ENCODE peak calls at places on chromosome 20, in eight cellular contexts. H is endothelial cell of umbilical vein, C is fibroblast of mammary gland, Z is HepG2, V is A549, Y is AG10803, M is fibroblast of the aortic adventitia, D is cardiac fibroblast. I is an unnamed sample.

GRCh38 chr20:8020314-8021079 is 936 bp upstream of the TMX4 start:
- DNase-seq in D (no peak), M (no peak), Z (peak), H (no peak), Y (peak), V (no peak), C (no peak), I (no peak)

GRCh38 chr20:49381558-49382493 is 100.6 kb downstream of the KCNB1 start:
- DNase-seq in C (peak), V (peak), Y (peak), D (peak), H (no peak), M (peak), Z (no peak), I (no peak)

GRCh38 chr20:62875419-62876355 is 14.1 kb upstream of the TCFL5 start:
- DNase-seq in V (peak), D (peak), M (peak), Z (peak), Y (peak), C (peak), H (peak), I (peak)

GRCh38 chr20:5448449-5449118 is 131.8 kb upstream of the PROKR2 start:
- DNase-seq in M (peak), C (peak), H (peak), Z (peak), D (peak), Y (peak), V (peak), I (peak)

GRCh38 chr20:24766143-24766527 is 182.9 kb upstream of the CST7 start:
- DNase-seq in V (no peak), D (no peak), C (no peak), Y (no peak), M (no peak), Z (no peak), H (no peak), I (no peak)

GRCh38 chr20:48453477-48454093 is 374.2 kb downstream of the PREX1 start:
- DNase-seq in V (no peak), D (no peak), Z (no peak), Y (no peak), H (no peak), M (no peak), C (no peak), I (no peak)

GRCh38 chr20:21191839-21192238 is 66.0 kb downstream of the KIZ start:
- DNase-seq in V (no peak), C (no peak), Z (no peak), M (peak), H (no peak), Y (no peak), D (peak), I (no peak)

GRCh38 chr20:62665826-62666735 is 23.8 kb downstream of the SLCO4A1 start:
- DNase-seq in V (no peak), M (no peak), C (no peak), Z (no peak), Y (no peak), H (no peak), D (no peak), I (no peak)

GRCh38 chr20:40452758-40453157 is 236.3 kb downstream of the MAFB start:
- DNase-seq in H (no peak), D (no peak), Y (no peak), Z (no peak), C (no peak), V (no peak), M (no peak), I (no peak)

GRCh38 chr20:23244916-23245552 is 105.6 kb upstream of the NXT1 start:
- DNase-seq in Y (no peak), V (no peak), C (no peak), H (no peak), M (no peak), Z (no peak), D (no peak), I (no peak)

GRCh38 chr20:61482425-61482887 is 230.4 kb downstream of the CDH4 start:
- DNase-seq in H (no peak), D (no peak), Z (no peak), M (no peak), C (peak), V (no peak), Y (no peak), I (no peak)

GRCh38 chr20:57005146-57005933 is 261.1 kb downstream of the BMP7 start:
- DNase-seq in V (no peak), H (no peak), D (no peak), M (no peak), Y (no peak), Z (no peak), C (no peak), I (no peak)

GRCh38 chr20:50198211-50198666 is 7.6 kb downstream of the CEBPB start:
- DNase-seq in V (no peak), M (no peak), D (no peak), H (no peak), Y (no peak), C (no peak), Z (no peak), I (no peak)

GRCh38 chr20:710762-711120 is 35.1 kb upstream of the SCRT2 start:
- DNase-seq in C (no peak), Y (no peak), M (no peak), V (no peak), Z (no peak), H (no peak), D (no peak), I (no peak)

GRCh38 chr20:40966516-40967185 is 62.0 kb upstream of the TOP1 start:
- DNase-seq in Z (no peak), M (no peak), Y (no peak), D (no peak), H (no peak), C (no peak), V (no peak), I (no peak)

GRCh38 chr20:23061713-23062561 is 12.5 kb upstream of the THBD start:
- DNase-seq in V (peak), C (peak), Z (peak), H (peak), Y (peak), D (peak), M (peak), I (no peak)

GRCh38 chr20:31695849-31696804 is 26.5 kb downstream of the BCL2L1 start:
- DNase-seq in C (peak), Y (peak), Z (peak), H (peak), M (peak), D (peak), V (peak), I (no peak)

GRCh38 chr20:11182715-11183114 is 508.9 kb upstream of the JAG1 start:
- DNase-seq in Z (no peak), M (peak), D (peak), Y (peak), H (no peak), V (no peak), C (peak), I (no peak)

GRCh38 chr20:34824026-34824860 is 1.2 kb downstream of the NCOA6 start:
- DNase-seq in Y (peak), V (peak), M (peak), H (peak), D (peak), C (peak), Z (peak), I (peak)

GRCh38 chr20:5065489-5066383 is 54.0 kb downstream of the PCNA start:
- DNase-seq in Y (peak), C (peak), H (peak), D (peak), V (peak), M (peak), Z (peak), I (no peak)

GRCh38 chr20:36368400-36368799 is 62.3 kb downstream of the DLGAP4 start:
- DNase-seq in Y (no peak), V (no peak), H (no peak), C (no peak), D (no peak), M (no peak), Z (no peak), I (no peak)

GRCh38 chr20:49397525-49397924 is 84.9 kb downstream of the KCNB1 start:
- DNase-seq in V (peak), Y (peak), M (peak), C (peak), Z (no peak), D (peak), H (no peak), I (no peak)

GRCh38 chr20:10792291-10792690 is 118.5 kb upstream of the JAG1 start:
- DNase-seq in Z (no peak), Y (no peak), C (no peak), D (no peak), V (no peak), H (no peak), M (no peak), I (no peak)

GRCh38 chr20:40802886-40803285 is 113.8 kb upstream of the MAFB start:
- DNase-seq in D (no peak), Y (no peak), M (no peak), V (no peak), Z (no peak), C (no peak), H (no peak), I (no peak)

GRCh38 chr20:50085481-50086365 is 27.2 kb downstream of the UBE2V1 start:
- DNase-seq in D (peak), V (peak), C (peak), Y (peak), M (peak), H (peak), Z (peak), I (peak)

GRCh38 chr20:33373735-33374605 is 27.3 kb downstream of the CDK5RAP1 start:
- DNase-seq in C (peak), H (peak), D (no peak), Z (peak), V (peak), Y (peak), M (peak), I (no peak)

GRCh38 chr20:63966944-63967322 is 2.8 kb downstream of the ZNF512B start:
- DNase-seq in Y (no peak), C (no peak), V (no peak), Z (no peak), H (no peak), D (no peak), M (no peak), I (no peak)

GRCh38 chr20:53447271-53447670 is 146.4 kb downstream of the ZNF217 start:
- DNase-seq in C (no peak), Y (no peak), Z (no peak), H (no peak), M (no peak), D (no peak), V (no peak), I (no peak)

GRCh38 chr20:31670371-31671228 is 32.9 kb downstream of the COX4I2 start:
- DNase-seq in Z (no peak), V (no peak), D (no peak), H (no peak), Y (no peak), M (peak), C (no peak), I (no peak)

GRCh38 chr20:57259179-57260021 is 7.0 kb downstream of the BMP7 start:
- DNase-seq in Z (no peak), D (no peak), H (no peak), V (no peak), Y (no peak), C (no peak), M (no peak), I (no peak)

GRCh38 chr20:56839791-56840190 is 210.7 kb downstream of the TFAP2C start:
- DNase-seq in M (no peak), V (no peak), C (peak), H (no peak), Z (no peak), D (no peak), Y (peak), I (no peak)

GRCh38 chr20:45924391-45925261 is 9.9 kb upstream of the PCIF1 start:
- DNase-seq in Z (peak), H (peak), M (peak), V (no peak), D (peak), C (peak), Y (peak), I (no peak)

GRCh38 chr20:62338294-62338620 is 28.9 kb downstream of the LAMA5 start:
- DNase-seq in Z (no peak), V (no peak), H (no peak), C (no peak), D (no peak), M (no peak), Y (no peak), I (no peak)

DNA sequence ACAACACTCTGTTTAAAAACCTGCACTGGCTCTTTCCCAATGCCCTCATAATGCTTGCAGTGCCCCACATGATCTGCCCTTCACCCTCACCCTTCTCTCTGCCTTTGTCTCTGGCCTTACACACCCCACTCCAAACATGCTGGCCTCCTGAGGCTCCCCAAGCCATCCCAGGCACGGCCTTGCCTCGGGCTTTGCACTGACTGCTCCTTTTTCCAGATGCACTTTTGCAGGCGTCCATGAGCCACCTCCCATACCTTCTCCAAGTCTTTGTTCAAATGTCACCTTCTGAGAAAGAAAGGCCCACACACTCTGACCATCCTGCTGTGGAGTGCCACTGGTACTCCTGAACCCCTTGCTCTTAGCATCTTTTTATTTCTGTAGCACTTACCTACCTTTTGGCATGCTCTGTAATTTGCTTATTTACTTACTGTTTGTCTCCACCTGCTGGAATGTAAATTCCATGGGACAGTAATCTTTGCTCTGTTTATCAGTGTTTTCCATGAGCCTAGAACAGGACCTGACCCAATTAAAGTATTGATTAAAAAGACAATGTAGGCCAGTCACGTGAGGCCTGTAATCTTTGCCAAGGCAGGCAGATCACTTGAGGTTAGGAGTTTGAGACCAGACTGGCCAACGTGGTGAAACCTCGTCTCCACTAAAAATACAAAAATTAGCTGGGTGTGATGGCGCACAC is 30.7 kb downstream of the GFRA4 start:
- DNase-seq in Z (peak), M (no peak), Y (no peak), D (no peak), H (no peak), C (no peak), V (no peak), I (no peak)
- TF ChIP-seq CTCF in Z (peak), M (no peak), Y (no peak), D (peak), H (no peak), C (no peak), V (peak), I (no peak)

GRCh38 chr20:58808296-58809046 is 42.2 kb downstream of the GNAS-AS1 start:
- DNase-seq in Z (no peak), C (no peak), M (no peak), Y (no peak), H (no peak), V (no peak), D (no peak), I (no peak)
- TF ChIP-seq CTCF in Z (no peak), C (no peak), M (no peak), Y (no peak), H (no peak), V (no peak), D (no peak), I (no peak)

DNA sequence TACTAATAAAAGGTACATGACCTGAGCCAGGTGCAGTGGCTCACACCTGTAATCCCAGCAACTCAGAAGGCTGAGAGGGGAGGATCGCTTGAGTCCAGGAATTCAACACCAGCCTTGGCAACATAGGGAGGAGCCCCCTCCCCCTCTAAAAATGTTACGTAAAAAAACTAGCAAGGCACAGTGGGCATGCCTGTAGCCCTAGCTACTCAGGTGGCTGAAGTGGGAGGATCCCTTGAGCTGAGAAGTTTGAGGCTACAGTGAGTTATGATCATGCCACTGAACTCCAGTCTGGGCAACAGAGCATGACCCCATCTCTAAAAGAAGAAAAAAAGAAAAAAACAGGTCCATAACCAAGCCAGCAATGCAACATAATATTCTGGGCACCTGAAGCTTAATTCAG is 186.0 kb upstream of the RIN2 start:
- DNase-seq in C (no peak), Y (no peak), Z (no peak), H (no peak), V (no peak), M (no peak), D (no peak), I (no peak)
- TF ChIP-seq CTCF in C (no peak), Y (no peak), Z (no peak), H (no peak), V (no peak), M (no peak), D (no peak), I (no peak)

GRCh38 chr20:44092551-44093248 is 94.3 kb downstream of the JPH2 start:
- DNase-seq in V (peak), Z (peak), Y (peak), D (peak), H (peak), C (peak), M (peak), I (peak)

GRCh38 chr20:44095831-44096230 is 91.2 kb downstream of the JPH2 start:
- DNase-seq in Z (no peak), D (no peak), H (no peak), Y (no peak), M (no peak), C (no peak), V (no peak), I (no peak)

GRCh38 chr20:44089987-44090674 is 96.9 kb downstream of the JPH2 start:
- DNase-seq in V (peak), D (peak), H (peak), Z (peak), M (peak), Y (peak), C (peak), I (peak)

GRCh38 chr20:44091026-44091425 is 96.0 kb downstream of the JPH2 start:
- DNase-seq in D (no peak), H (no peak), Z (no peak), V (no peak), C (no peak), Y (no peak), M (peak), I (no peak)

GRCh38 chr20:44093249-44093582 is 93.8 kb downstream of the JPH2 start:
- DNase-seq in D (no peak), H (no peak), C (no peak), V (no peak), Z (no peak), M (no peak), Y (no peak), I (no peak)
- TF ChIP-seq CTCF in D (no peak), H (no peak), C (no peak), V (peak), Z (no peak), M (no peak), Y (no peak), I (no peak)